ENCODE peak calls at places on chromosomes 3 and 15, in nine cellular contexts. H, O, M, Y, X, C, D, L and S are unnamed samples.

GRCh38 chr3:138355071-138355470 is 6.7 kb downstream of the MRAS start:
- DNase-seq in M (no peak), H (no peak), C (no peak), D (no peak), X (no peak), L (no peak), O (no peak), Y (no peak), S (no peak)

GRCh38 chr3:141112686-141113255 is 61.6 kb downstream of the SPSB4 start:
- DNase-seq in O (no peak), C (no peak), H (no peak), D (no peak), M (no peak), L (no peak), X (no peak), Y (no peak), S (no peak)

GRCh38 chr3:46921041-46921440 is 43.5 kb downstream of the PTH1R start:
- DNase-seq in D (no peak), X (no peak), M (no peak), L (no peak), Y (no peak), H (no peak), C (no peak), O (no peak), S (no peak)

GRCh38 chr3:14392803-14393319 is 9.5 kb upstream of the SLC6A6 start:
- DNase-seq in H (no peak), M (no peak), Y (no peak), O (no peak), L (no peak), X (no peak), C (no peak), D (no peak), S (no peak)

GRCh38 chr3:115999001-115999400 is 375.7 kb downstream of the GAP43 start:
- DNase-seq in M (no peak), L (no peak), D (no peak), O (no peak), Y (no peak), C (no peak), H (no peak), X (no peak), S (no peak)

GRCh38 chr3:13896473-13897154 is 16.7 kb upstream of the WNT7A start:
- DNase-seq in D (peak), L (peak), Y (peak), M (peak), X (peak), O (peak), C (peak), H (peak), S (no peak)

GRCh38 chr3:146313411-146314111 is 62.7 kb upstream of the PLSCR4 start:
- DNase-seq in M (peak), O (no peak), C (peak), X (no peak), L (no peak), D (no peak), H (no peak), Y (no peak), S (no peak)

GRCh38 chr15:48415036-48415886 is 84.0 kb downstream of the DUT start:
- DNase-seq in D (no peak), O (no peak), C (peak), M (no peak), H (peak), X (no peak), Y (no peak), L (no peak), S (no peak)

GRCh38 chr15:70376929-70377691 is 279.4 kb upstream of the TLE3 start:
- DNase-seq in C (peak), M (peak), H (no peak), O (no peak), X (peak), Y (no peak), L (peak), D (peak), S (peak)

GRCh38 chr3:196519738-196520122 is 4.6 kb upstream of the SMCO1 start:
- DNase-seq in Y (no peak), O (no peak), L (no peak), X (no peak), C (no peak), D (no peak), M (no peak), H (no peak), S (no peak)

GRCh38 chr15:69391046-69391757 is 22.9 kb upstream of the KIF23 start:
- DNase-seq in O (no peak), L (no peak), H (no peak), C (no peak), M (no peak), Y (no peak), X (no peak), D (no peak), S (no peak)

GRCh38 chr3:156227704-156228103 is 107.3 kb downstream of the KCNAB1 start:
- DNase-seq in X (no peak), Y (no peak), M (no peak), O (no peak), H (no peak), L (no peak), D (no peak), C (no peak), S (no peak)

GRCh38 chr3:150760431-150761200 is 2.4 kb downstream of the SIAH2 start:
- DNase-seq in H (peak), C (no peak), O (no peak), M (no peak), D (no peak), L (no peak), Y (no peak), X (no peak), S (no peak)

GRCh38 chr3:120622870-120623718 is 27.0 kb downstream of the NDUFB4 start:
- DNase-seq in M (no peak), Y (no peak), C (peak), H (peak), D (no peak), X (no peak), L (no peak), O (no peak), S (no peak)

GRCh38 chr3:189781384-189781783 is 150.2 kb downstream of the TP63 start:
- DNase-seq in H (no peak), D (no peak), X (no peak), Y (no peak), L (no peak), C (peak), O (no peak), M (no peak), S (no peak)